ENCODE peak calls at places on chromosomes 16 and 17, in nine cellular contexts. H, K, Q, A, I, Y, X, T and S are unnamed samples.
A peak's percentile ranks its signal among the peaks of the same experiment; 100 is the strongest.

GRCh38 chr17:27457731-27458523 is 1.7 kb downstream of the KSR1 start:
- DNase-seq in H (no peak), K (no peak), Q (peak; percentile 63), A (no peak), I (no peak), Y (no peak), X (no peak), T (no peak), S (no peak)

GRCh38 chr17:59878624-59879023 is 14.1 kb downstream of the TUBD1 start:
- DNase-seq in H (no peak), K (no peak), Q (no peak), A (no peak), I (no peak), Y (no peak), X (no peak), T (peak; percentile 9), S (no peak)

GRCh38 chr16:56938664-56939513 is 6.9 kb downstream of the HERPUD1 start:
- DNase-seq in H (no peak), K (peak; percentile 16), Q (no peak), A (no peak), I (no peak), Y (no peak), X (no peak), T (no peak), S (no peak)

GRCh38 chr17:67585077-67585602 is 132.6 kb upstream of the NOL11 start:
- DNase-seq in H (no peak), K (no peak), Q (no peak), A (no peak), I (no peak), Y (no peak), X (no peak), T (no peak), S (peak; percentile 84)

GRCh38 chr17:61250335-61250890 is 149.2 kb upstream of the TBX2 start:
- DNase-seq in H (no peak), K (no peak), Q (no peak), A (no peak), I (no peak), Y (no peak), X (no peak), T (no peak), S (no peak)

GRCh38 chr17:67528751-67529436 is 151.8 kb downstream of the PITPNC1 start:
- DNase-seq in H (peak; percentile 56), K (no peak), Q (peak; percentile 94), A (peak; percentile 85), I (no peak), Y (peak; percentile 83), X (peak; percentile 65), T (peak; percentile 80), S (peak; percentile 86)

GRCh38 chr17:63751806-63752205 is 10.2 kb upstream of the STRADA start:
- DNase-seq in H (no peak), K (no peak), Q (no peak), A (no peak), I (peak; percentile 11), Y (peak; percentile 32), X (no peak), T (no peak), S (no peak)

GRCh38 chr17:64491034-64491860 is 5.6 kb downstream of the POLG2 start:
- DNase-seq in H (no peak), K (peak; percentile 12), Q (no peak), A (no peak), I (peak; percentile 28), Y (no peak), X (no peak), T (no peak), S (peak; percentile 62)

GRCh38 chr16:88062341-88062861 is 111.2 kb downstream of the BANP start:
- DNase-seq in H (peak; percentile 56), K (no peak), Q (peak; percentile 63), A (no peak), I (no peak), Y (peak; percentile 70), X (peak; percentile 42), T (no peak), S (no peak)

GRCh38 chr17:39632153-39632941 is 4.6 kb upstream of the STARD3 start:
- DNase-seq in H (no peak), K (no peak), Q (no peak), A (no peak), I (no peak), Y (no peak), X (no peak), T (peak; percentile 60), S (no peak)

GRCh38 chr17:50355701-50356341 is 9.9 kb downstream of the XYLT2 start:
- DNase-seq in H (no peak), K (no peak), Q (no peak), A (peak; percentile 16), I (no peak), Y (no peak), X (no peak), T (peak; percentile 39), S (no peak)

GRCh38 chr17:51015145-51015558 is 105.5 kb downstream of the SPAG9 start:
- DNase-seq in H (no peak), K (no peak), Q (no peak), A (no peak), I (no peak), Y (no peak), X (no peak), T (no peak), S (no peak)

GRCh38 chr16:85863384-85863774 is 35.6 kb upstream of the IRF8 start:
- DNase-seq in H (no peak), K (no peak), Q (no peak), A (no peak), I (no peak), Y (no peak), X (no peak), T (no peak), S (no peak)

GRCh38 chr17:1878419-1879121 is 48.8 kb downstream of the RPA1 start:
- DNase-seq in H (no peak), K (no peak), Q (no peak), A (no peak), I (no peak), Y (peak; percentile 44), X (no peak), T (no peak), S (no peak)

GRCh38 chr16:75029854-75030253 is 31.0 kb downstream of the ZNRF1 start:
- DNase-seq in H (no peak), K (no peak), Q (no peak), A (no peak), I (no peak), Y (no peak), X (no peak), T (no peak), S (no peak)

GRCh38 chr16:30053376-30054015 is 12.1 kb upstream of the ALDOA start:
- DNase-seq in H (no peak), K (no peak), Q (no peak), A (no peak), I (no peak), Y (no peak), X (no peak), T (no peak), S (peak; percentile 50)

GRCh38 chr17:46812624-46813318 is 5.7 kb downstream of the WNT3 start:
- DNase-seq in H (no peak), K (no peak), Q (no peak), A (no peak), I (no peak), Y (no peak), X (no peak), T (no peak), S (no peak)
- H3K27me3 ChIP-seq in H (no peaks in the 10 kb centered on the region), K (peaks cover 32% of the 10 kb centered on the region), Q (peaks cover 3% of the 10 kb centered on the region), A (no peaks in the 10 kb centered on the region), I (peaks cover 55% of the 10 kb centered on the region), Y (peaks cover 16% of the 10 kb centered on the region), X (peaks cover 50% of the 10 kb centered on the region), T (peaks cover 65% of the 10 kb centered on the region), S (peaks cover 14% of the 10 kb centered on the region)

DNA sequence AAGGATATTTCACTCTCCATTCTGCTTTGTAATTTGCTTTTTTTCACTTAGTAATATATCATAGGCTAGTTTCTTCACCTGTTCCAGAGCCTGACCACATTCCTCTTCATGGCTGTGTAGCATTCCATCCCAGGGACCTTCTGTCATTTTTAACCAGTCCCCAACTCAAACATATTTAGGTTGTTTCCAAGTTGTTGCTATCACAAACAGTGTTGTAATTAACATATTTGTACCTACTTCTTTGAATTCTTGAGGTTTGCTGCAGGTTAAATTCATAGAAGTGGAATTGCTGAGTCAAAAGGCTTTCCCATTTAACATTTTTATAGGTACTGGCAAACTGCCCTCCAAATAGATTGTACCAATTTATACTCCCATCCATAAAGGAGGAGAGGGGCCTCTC is 65.1 kb upstream of the MED9 start:
- DNase-seq in H (no peak), K (no peak), Q (no peak), A (no peak), I (no peak), Y (no peak), X (no peak), T (no peak), S (no peak)
- H3K27me3 ChIP-seq in H (no peaks in the 10 kb centered on the region), K (no peaks in the 10 kb centered on the region), Q (no peaks in the 10 kb centered on the region), A (no peaks in the 10 kb centered on the region), I (no peaks in the 10 kb centered on the region), Y (no peaks in the 10 kb centered on the region), X (no peaks in the 10 kb centered on the region), T (peaks cover 17% of the 10 kb centered on the region), S (no peaks in the 10 kb centered on the region)

DNA sequence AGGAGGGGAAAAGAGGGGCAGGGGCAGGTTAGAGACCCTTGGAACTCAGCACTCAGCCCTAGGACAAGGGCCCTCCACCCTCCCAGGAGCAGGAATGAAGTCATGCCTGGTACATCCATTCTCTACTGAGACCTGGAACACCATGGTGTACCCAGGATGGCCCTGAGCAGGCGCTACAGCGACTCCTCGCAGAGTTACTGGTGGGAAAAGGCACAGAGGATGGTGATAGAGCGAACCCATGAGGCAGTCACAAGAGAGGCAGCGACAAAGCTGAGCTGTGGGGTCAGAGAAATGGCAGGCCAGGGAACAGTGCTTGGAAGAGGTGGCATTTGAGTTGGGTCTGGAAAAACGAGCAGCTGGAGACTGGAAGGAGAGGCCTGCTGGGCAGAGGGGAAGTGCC is 37.5 kb downstream of the SRCIN1 start:
- DNase-seq in H (no peak), K (no peak), Q (no peak), A (no peak), I (no peak), Y (no peak), X (no peak), T (no peak), S (no peak)
- H3K27me3 ChIP-seq in H (peaks cover 7% of the 10 kb centered on the region), K (peaks cover 81% of the 10 kb centered on the region), Q (peaks cover 24% of the 10 kb centered on the region), A (no peaks in the 10 kb centered on the region), I (peaks cover 87% of the 10 kb centered on the region), Y (peaks cover 58% of the 10 kb centered on the region), X (peaks cover 85% of the 10 kb centered on the region), T (peaks cover 100% of the 10 kb centered on the region), S (peaks cover 32% of the 10 kb centered on the region)

GRCh38 chr17:49015924-49016774 is 19.0 kb downstream of the IGF2BP1 start:
- DNase-seq in H (no peak), K (no peak), Q (no peak), A (no peak), I (no peak), Y (no peak), X (no peak), T (no peak), S (no peak)

GRCh38 chr17:49018673-49019215 is 21.6 kb downstream of the IGF2BP1 start:
- DNase-seq in H (no peak), K (no peak), Q (no peak), A (no peak), I (no peak), Y (no peak), X (no peak), T (no peak), S (no peak)

GRCh38 chr17:49016775-49017463 is 19.7 kb downstream of the IGF2BP1 start:
- DNase-seq in H (peak; percentile 37), K (no peak), Q (peak; percentile 73), A (no peak), I (no peak), Y (no peak), X (no peak), T (peak; percentile 58), S (no peak)

GRCh38 chr17:49020609-49021008 is 23.4 kb downstream of the IGF2BP1 start:
- DNase-seq in H (no peak), K (no peak), Q (no peak), A (no peak), I (no peak), Y (no peak), X (no peak), T (no peak), S (no peak)

GRCh38 chr17:49018116-49018612 is 21.0 kb downstream of the IGF2BP1 start:
- DNase-seq in H (no peak), K (no peak), Q (no peak), A (no peak), I (no peak), Y (no peak), X (no peak), T (no peak), S (no peak)
- H3K27me3 ChIP-seq in H (peaks cover 4% of the 10 kb centered on the region), K (no peaks in the 10 kb centered on the region), Q (peaks cover 80% of the 10 kb centered on the region), A (no peaks in the 10 kb centered on the region), I (peaks cover 33% of the 10 kb centered on the region), Y (peaks cover 36% of the 10 kb centered on the region), X (peaks cover 50% of the 10 kb centered on the region), T (peaks cover 85% of the 10 kb centered on the region), S (no peaks in the 10 kb centered on the region)